ENCODE peak calls at places on chromosomes 5 and 9, in seven cellular contexts. Q, Y, U, B, Z, D and R are unnamed samples.
A peak's percentile ranks its signal among the peaks of the same experiment; 100 is the strongest.

GRCh38 chr5:25858019-25858418 is 1180.4 kb downstream of the CDH9 start:
- DNase-seq in Y (no peak), B (peak; percentile 14), Q (peak; percentile 89), D (no peak), U (no peak), Z (no peak), R (peak; percentile 49)

GRCh38 chr5:112149727-112150126 is 269.4 kb downstream of the EPB41L4A start:
- DNase-seq in D (no peak), Z (no peak), Y (no peak), U (no peak), Q (no peak), B (no peak), R (no peak)

GRCh38 chr5:16412556-16412955 is 53.0 kb downstream of the ZNF622 start:
- DNase-seq in Y (no peak), Q (no peak), Z (no peak), D (no peak), U (no peak), B (no peak), R (no peak)

GRCh38 chr5:142250119-142250518 is 74.7 kb downstream of the SPRY4 start:
- DNase-seq in Z (no peak), D (no peak), Y (no peak), U (peak; percentile 38), B (no peak), Q (no peak), R (no peak)

GRCh38 chr9:16619897-16620296 is 250.6 kb downstream of the BNC2 start:
- DNase-seq in Y (no peak), D (no peak), Z (no peak), B (no peak), Q (no peak), U (no peak), R (no peak)

GRCh38 chr5:36875789-36876388 is 680 bp upstream of the NIPBL start:
- DNase-seq in U (peak; percentile 59), Y (peak; percentile 81), B (peak; percentile 81), D (peak; percentile 46), Q (peak; percentile 68), Z (peak; percentile 51), R (peak; percentile 43)

GRCh38 chr9:2919347-2919746 is 75.5 kb upstream of the PUM3 start:
- DNase-seq in Z (no peak), Q (no peak), Y (no peak), B (no peak), U (no peak), D (no peak), R (no peak)

GRCh38 chr9:13911473-13911872 is 402.5 kb downstream of the NFIB start:
- DNase-seq in Z (no peak), B (no peak), Q (no peak), U (no peak), D (no peak), Y (no peak), R (no peak)

GRCh38 chr5:107779472-107779871 is 108.7 kb upstream of the EFNA5 start:
- DNase-seq in Q (no peak), D (no peak), Y (no peak), U (no peak), Z (no peak), B (peak; percentile 7), R (no peak)

GRCh38 chr5:31962928-31963327 is 211.2 kb downstream of the GOLPH3 start:
- DNase-seq in Z (peak; percentile 38), D (no peak), Q (no peak), Y (no peak), B (peak; percentile 21), U (peak; percentile 53), R (peak; percentile 28)

GRCh38 chr9:1231998-1232919 is 182.1 kb downstream of the DMRT2 start:
- DNase-seq in Q (no peak), Y (no peak), U (peak; percentile 84), Z (no peak), B (no peak), D (no peak), R (peak; percentile 77)

GRCh38 chr9:38339496-38339895 is 53.0 kb upstream of the ALDH1B1 start:
- DNase-seq in Q (no peak), U (no peak), B (no peak), Y (no peak), D (no peak), Z (no peak), R (no peak)

GRCh38 chr9:127754099-127754760 is 19.1 kb upstream of the TOR2A start:
- DNase-seq in Q (peak; percentile 90), Z (no peak), U (no peak), B (peak; percentile 95), Y (peak; percentile 90), D (no peak), R (no peak)

GRCh38 chr9:81823672-81824554 is 104.3 kb upstream of the SPATA31D4 start:
- DNase-seq in Z (no peak), B (no peak), Y (no peak), U (no peak), D (no peak), Q (no peak), R (no peak)

GRCh38 chr9:38371495-38371894 is 21.0 kb upstream of the ALDH1B1 start:
- DNase-seq in B (no peak), Z (peak; percentile 41), U (peak; percentile 76), D (peak; percentile 23), Y (peak; percentile 70), Q (no peak), R (peak; percentile 69)

GRCh38 chr5:62779010-62779422 is 200.4 kb downstream of the LRRC70 start:
- DNase-seq in B (peak; percentile 77), Q (no peak), Y (peak; percentile 49), Z (peak; percentile 48), D (no peak), U (peak; percentile 64), R (peak; percentile 73)

GRCh38 chr9:4592886-4593285 is 69.2 kb upstream of the PLPP6 start:
- DNase-seq in D (no peak), Z (no peak), Y (no peak), U (no peak), Q (no peak), B (no peak), R (no peak)

GRCh38 chr5:7886849-7887460 is 18.0 kb downstream of the MTRR start:
- DNase-seq in U (peak; percentile 20), B (peak; percentile 27), Y (peak; percentile 25), Z (peak; percentile 19), D (no peak), Q (no peak), R (peak; percentile 15)

GRCh38 chr9:17578577-17578910 is 322 bp upstream of the SH3GL2 start:
- DNase-seq in Y (no peak), Z (no peak), U (no peak), Q (no peak), B (no peak), D (no peak), R (no peak)

GRCh38 chr5:55418994-55419991 is 111.5 kb downstream of the MTREX start:
- DNase-seq in Q (no peak), Y (no peak), D (no peak), U (peak; percentile 67), B (no peak), Z (no peak), R (peak; percentile 22)

GRCh38 chr5:113508756-113509155 is 4.7 kb upstream of the YTHDC2 start:
- DNase-seq in B (no peak), Y (no peak), Q (no peak), D (no peak), Z (no peak), U (no peak), R (no peak)

GRCh38 chr5:77277764-77278163 is 67.3 kb downstream of the PDE8B start:
- DNase-seq in Z (no peak), Y (no peak), U (no peak), D (no peak), B (no peak), Q (no peak), R (no peak)

DNA sequence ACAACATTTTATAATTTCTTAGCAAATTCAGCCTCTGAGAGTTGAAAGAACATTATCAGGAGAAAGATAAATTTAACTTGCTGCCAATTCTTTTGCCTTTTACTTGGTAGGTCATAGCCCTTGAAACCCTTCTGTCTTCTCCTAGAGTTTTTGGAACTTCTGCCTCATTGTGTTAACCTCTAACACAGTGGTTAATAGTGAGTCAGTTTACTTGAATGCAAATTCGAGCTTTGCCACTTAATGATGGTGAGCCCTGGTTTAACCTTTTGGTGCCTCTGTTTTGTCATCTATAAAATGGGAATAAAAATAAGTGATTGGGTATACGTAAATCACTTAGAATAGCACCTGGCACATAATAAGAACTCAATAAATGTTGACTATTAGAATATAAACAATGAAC is 1.8 kb upstream of the INIP start:
- DNase-seq in U (no peak), Z (no peak), Y (no peak), D (no peak), B (no peak), Q (no peak), R (no peak)
- TF ChIP-seq JUND in U (no peak), Z (no peak), Y (no peak), D (no peak), B (no peak), Q (no peak), R (no peak)

GRCh38 chr9:20526500-20527319 is 95.6 kb downstream of the MLLT3 start:
- DNase-seq in B (no peak), Q (no peak), U (peak; percentile 17), Z (no peak), Y (no peak), D (peak; percentile 28), R (peak; percentile 21)

GRCh38 chr9:20529837-20530236 is 92.5 kb downstream of the MLLT3 start:
- DNase-seq in D (no peak), Y (no peak), Q (no peak), B (no peak), U (no peak), Z (no peak), R (no peak)

GRCh38 chr9:20528253-20528652 is 94.0 kb downstream of the MLLT3 start:
- DNase-seq in Z (no peak), Q (no peak), U (no peak), D (no peak), B (no peak), Y (no peak), R (no peak)

GRCh38 chr9:20524776-20525175 is 97.5 kb downstream of the MLLT3 start:
- DNase-seq in D (no peak), Q (peak; percentile 79), B (no peak), Z (peak; percentile 12), U (no peak), Y (no peak), R (peak; percentile 3)
- TF ChIP-seq JUND in D (no peak), Q (no peak), B (no peak), Z (no peak), U (no peak), Y (no peak), R (no peak)

GRCh38 chr5:165502893-165503696 is 1997.7 kb downstream of the MAT2B start:
- DNase-seq in Q (no peak), B (no peak), Y (no peak), Z (no peak), U (no peak), D (no peak), R (no peak)

GRCh38 chr5:165495829-165496380 is 1990.5 kb downstream of the MAT2B start:
- DNase-seq in Q (no peak), Z (no peak), Y (no peak), D (no peak), U (no peak), B (no peak), R (no peak)

DNA sequence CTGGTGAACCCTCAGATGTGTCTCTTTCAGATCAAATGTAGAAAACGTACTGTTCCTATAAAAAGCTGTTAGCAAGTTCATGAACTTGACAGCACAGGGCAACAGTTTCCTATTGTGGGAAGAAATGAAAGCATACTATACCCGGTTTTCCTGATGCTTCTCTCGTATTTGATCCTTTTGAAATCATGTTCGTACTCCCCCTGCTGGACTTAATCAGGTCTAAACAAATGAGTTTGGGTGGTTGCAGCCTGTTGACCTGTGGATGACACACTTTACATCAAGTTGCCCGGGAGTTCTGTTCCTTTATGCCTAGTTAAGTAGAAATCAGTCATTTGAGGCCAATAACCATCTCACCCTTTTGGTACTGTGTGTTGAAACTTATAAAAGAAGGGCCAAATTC is 1992.3 kb downstream of the MAT2B start:
- DNase-seq in U (no peak), Q (no peak), B (peak; percentile 23), Y (no peak), Z (no peak), D (no peak), R (peak; percentile 86)
- TF ChIP-seq JUND in U (no peak), Q (no peak), B (no peak), Y (no peak), Z (no peak), D (no peak), R (no peak)

GRCh38 chr5:132760043-132760420 is 12.8 kb downstream of the CCNI2 start:
- DNase-seq in Z (no peak), D (no peak), Q (peak; percentile 32), B (no peak), U (no peak), Y (no peak), R (no peak)
- TF ChIP-seq JUND in Z (no peak), D (no peak), Q (no peak), B (no peak), U (no peak), Y (no peak), R (no peak)